ENCODE peak calls at places on chromosome X, in four cellular contexts. N is effector memory CD4-positive, alpha-beta T cell; J is lower lobe of right lung; Z is MM.1S. M is an unnamed sample. For H3K4me1 and H3K27me3, the result is how much of the 10 kb centered on the place peaks cover.

GRCh38 chrX:44536198-44536597 is 6.5 kb downstream of the FUNDC1 start:
- DNase-seq in Z (no peak), J (no peak), N (no peak), M (no peak)

GRCh38 chrX:135308345-135308855 is 880 bp upstream of the ETDC start:
- DNase-seq in N (no peak), J (no peak), Z (peak), M (no peak)

GRCh38 chrX:151975736-151976275 is 1.3 kb upstream of the GABRE start:
- DNase-seq in Z (no peak), N (no peak), J (no peak), M (no peak)

GRCh38 chrX:120228187-120228908 is 22.3 kb upstream of the ZBTB33 start:
- DNase-seq in J (no peak), Z (no peak), N (no peak), M (no peak)

GRCh38 chrX:17692709-17693346 is 44.5 kb upstream of the SCML1 start:
- DNase-seq in N (no peak), Z (no peak), J (no peak), M (peak)

GRCh38 chrX:28920141-28920540 is 332.9 kb downstream of the IL1RAPL1 start:
- DNase-seq in N (no peak), Z (no peak), J (no peak), M (no peak)

GRCh38 chrX:71546879-71547278 is 14.0 kb downstream of the OGT start:
- DNase-seq in N (no peak), Z (no peak), J (no peak), M (no peak)

GRCh38 chrX:148813422-148813821 is 313.0 kb downstream of the AFF2 start:
- DNase-seq in N (no peak), J (no peak), Z (no peak), M (no peak)

GRCh38 chrX:123108513-123109427 is 75.3 kb upstream of the GRIA3 start:
- DNase-seq in Z (no peak), J (no peak), N (no peak), M (no peak)

GRCh38 chrX:113644426-113644825 is 803.8 kb upstream of the AMOT start:
- DNase-seq in Z (no peak), N (no peak), J (no peak), M (no peak)

DNA sequence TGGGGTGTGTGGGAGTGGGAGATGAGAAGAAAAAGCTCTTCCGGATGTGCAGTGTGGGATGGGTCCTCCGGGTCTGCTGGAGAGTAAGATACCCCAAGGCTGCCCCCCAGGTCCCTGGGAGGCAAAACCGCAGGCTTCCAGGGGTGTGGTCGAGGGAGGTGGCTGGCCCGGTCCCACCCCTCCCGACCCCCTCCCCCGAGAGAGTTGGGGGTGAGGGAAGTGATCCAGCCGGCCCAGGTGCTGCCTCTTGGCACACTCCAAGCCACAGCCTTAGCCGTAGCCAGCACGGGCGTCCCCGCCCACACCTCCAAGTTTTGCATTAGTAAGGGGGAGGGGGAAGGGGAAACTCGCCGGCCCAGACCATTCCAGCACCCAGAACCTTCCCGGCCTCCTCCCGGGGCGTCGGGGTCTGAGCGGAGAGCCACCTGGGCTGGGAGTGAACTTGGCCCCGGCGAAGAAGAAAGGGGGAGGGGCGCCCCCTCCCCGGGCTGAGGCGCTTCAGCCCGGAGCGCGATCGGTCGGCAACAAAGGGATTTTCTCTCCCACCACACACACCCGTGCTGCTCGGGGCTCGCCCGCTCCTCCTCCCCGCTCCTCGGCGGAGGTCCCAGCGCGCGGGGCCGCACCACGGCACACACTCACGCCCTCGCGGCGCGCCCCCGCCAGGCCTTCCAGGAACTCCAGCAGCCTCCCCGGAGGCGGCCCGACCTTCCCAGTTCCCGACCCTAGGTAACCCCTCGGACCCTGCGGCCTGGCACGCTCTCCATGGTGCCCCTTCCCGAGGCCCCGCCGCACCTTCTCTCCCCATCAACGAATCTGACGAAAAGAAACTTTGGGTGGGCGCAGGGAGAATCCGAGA is 14.4 kb downstream of the BCOR start:
- DNase-seq in N (no peak), Z (no peak), J (peak), M (peak)
- H3K4me1 ChIP-seq in N (under half), Z (under half), J (under half), M (under half)

GRCh38 chrX:103831803-103832544 is at the start of gene RAB9B:
- DNase-seq in N (peak), J (peak), Z (peak), M (peak)
- H3K27me3 ChIP-seq in N (under half), J (under half), Z (under half), M (under half)

GRCh38 chrX:154020500-154021115 is 906 bp upstream of the IRAK1 start:
- DNase-seq in Z (no peak), N (no peak), J (no peak), M (no peak)

GRCh38 chrX:154019061-154019621 is 561 bp downstream of the IRAK1 start:
- DNase-seq in J (no peak), Z (no peak), N (no peak), M (no peak)

GRCh38 chrX:154017766-154018517 is 1.8 kb downstream of the IRAK1 start:
- DNase-seq in Z (no peak), N (no peak), J (no peak), M (no peak)

GRCh38 chrX:154019633-154020499 is at the start of gene IRAK1:
- DNase-seq in N (peak), J (peak), Z (peak), M (peak)

DNA sequence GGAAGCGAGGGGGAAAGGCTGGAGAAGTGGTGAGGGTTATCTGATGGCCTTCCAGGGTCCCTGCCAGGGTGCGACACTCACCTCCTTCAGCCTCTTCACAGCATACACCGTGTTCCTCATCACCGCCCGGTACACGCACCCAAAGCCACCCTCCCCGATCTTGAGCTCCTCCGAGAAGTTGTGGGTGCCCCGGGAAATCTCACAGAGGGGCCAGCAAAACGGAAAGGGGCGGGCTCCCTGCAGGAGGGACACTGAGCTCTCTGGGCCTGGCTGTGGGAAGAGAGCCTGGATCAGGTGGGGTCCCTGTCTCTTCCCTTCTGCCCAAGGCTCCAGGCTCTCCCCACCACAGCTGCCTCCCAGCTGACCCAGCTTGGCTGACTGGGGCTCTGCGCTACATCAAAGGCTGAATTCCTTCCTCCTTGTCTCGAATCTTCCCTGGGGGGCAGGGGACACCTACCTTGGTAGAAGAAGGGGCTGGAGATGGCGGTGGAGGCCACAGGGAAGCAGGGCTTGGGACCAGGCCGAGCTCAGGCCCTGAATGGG is 1.1 kb downstream of the IRAK1 start:
- DNase-seq in Z (no peak), J (no peak), N (no peak), M (no peak)
- H3K4me3 ChIP-seq in Z (peak), J (peak), N (peak), M (peak)

GRCh38 chrX:2511326-2511725 is 10.6 kb upstream of the DHRSX start:
- DNase-seq in J (no peak), N (no peak), Z (no peak), M (no peak)
- H3K4me1 ChIP-seq in J (under half), N (under half), Z (under half), M (under half)

GRCh38 chrX:132114607-132115006 is 13.2 kb downstream of the FRMD7 start:
- DNase-seq in J (no peak), Z (peak), N (no peak), M (no peak)
- H3K27me3 ChIP-seq in J (under half), Z (under half), N (under half), M (under half)

GRCh38 chrX:22634081-22634480 is 361.4 kb downstream of the CBLL2 start:
- DNase-seq in N (no peak), Z (no peak), J (no peak), M (no peak)
- H3K4me3 ChIP-seq in N (no peak), Z (no peak), J (no peak), M (no peak)

DNA sequence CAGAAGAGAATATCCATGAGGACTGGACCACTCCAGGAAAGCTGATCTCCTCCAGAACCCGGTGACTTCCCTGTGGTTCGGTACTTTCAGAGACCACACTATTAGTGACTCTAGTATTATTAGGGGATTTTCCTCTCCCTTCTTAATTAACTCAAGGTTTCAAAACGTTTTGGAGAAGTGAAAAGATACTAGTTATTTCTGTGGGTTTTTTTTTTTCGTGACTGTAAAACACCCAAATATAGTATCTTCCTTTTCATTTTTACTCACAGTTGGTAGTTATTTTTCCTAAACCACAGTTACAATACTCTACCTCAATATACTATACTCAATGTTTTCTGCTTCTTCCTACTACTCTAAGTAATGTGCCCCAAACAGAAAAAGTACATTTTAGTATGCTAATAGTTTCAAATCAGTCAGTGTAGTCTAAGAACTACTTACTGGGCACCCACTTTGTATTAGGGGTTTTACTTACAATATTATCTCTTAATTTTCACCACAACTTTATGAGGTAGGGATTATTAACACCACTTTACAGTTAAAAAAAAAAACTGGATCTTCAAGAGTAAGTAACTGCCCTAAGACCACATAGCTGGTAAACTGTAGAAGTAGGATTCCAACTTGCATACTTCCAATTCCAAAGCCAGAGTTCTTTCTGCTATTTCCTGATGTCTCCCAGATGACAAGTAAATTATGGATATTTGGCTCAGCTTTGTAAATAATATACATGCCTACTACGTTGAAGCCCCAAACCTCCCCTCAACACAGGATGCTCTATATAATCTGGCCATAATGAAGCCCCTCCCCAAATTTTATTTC is 45.0 kb downstream of the SLC9A7 start:
- DNase-seq in Z (peak), N (no peak), J (no peak), M (no peak)
- H3K4me1 ChIP-seq in Z (under half), N (under half), J (under half), M (under half)

DNA sequence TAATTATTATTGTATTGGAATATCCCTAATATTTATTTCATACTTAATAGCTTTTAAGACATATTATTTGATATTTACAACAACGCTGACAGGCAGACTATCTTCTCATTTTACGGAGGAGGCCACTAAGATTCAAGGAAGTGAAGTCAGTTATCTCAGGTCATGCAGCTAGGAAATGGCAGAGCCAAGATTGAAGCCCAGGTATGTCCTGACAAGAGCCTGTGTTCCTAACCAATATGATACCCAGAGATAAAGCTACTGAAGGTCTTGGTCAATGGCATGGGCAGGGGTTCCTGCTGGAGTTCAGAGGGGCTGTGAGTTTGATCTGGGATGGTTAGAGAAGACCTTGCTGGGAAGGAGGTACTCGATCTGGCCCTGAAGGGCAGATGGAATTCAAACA is 47.1 kb downstream of the ARHGEF6 start:
- DNase-seq in J (no peak), Z (no peak), N (no peak), M (no peak)
- H3K27me3 ChIP-seq in J (under half), Z (under half), N (under half), M (under half)

GRCh38 chrX:10155137-10155536 is 1.6 kb upstream of the CLCN4 start:
- DNase-seq in Z (no peak), N (no peak), J (no peak), M (no peak)

GRCh38 chrX:10156199-10157031 is at the start of gene CLCN4:
- DNase-seq in Z (no peak), N (no peak), J (peak), M (peak)

GRCh38 chrX:10158279-10158939 is 1.6 kb downstream of the CLCN4 start:
- DNase-seq in N (no peak), J (no peak), Z (no peak), M (peak)

GRCh38 chrX:10157545-10157944 is 770 bp downstream of the CLCN4 start:
- DNase-seq in Z (no peak), N (no peak), J (no peak), M (no peak)

DNA sequence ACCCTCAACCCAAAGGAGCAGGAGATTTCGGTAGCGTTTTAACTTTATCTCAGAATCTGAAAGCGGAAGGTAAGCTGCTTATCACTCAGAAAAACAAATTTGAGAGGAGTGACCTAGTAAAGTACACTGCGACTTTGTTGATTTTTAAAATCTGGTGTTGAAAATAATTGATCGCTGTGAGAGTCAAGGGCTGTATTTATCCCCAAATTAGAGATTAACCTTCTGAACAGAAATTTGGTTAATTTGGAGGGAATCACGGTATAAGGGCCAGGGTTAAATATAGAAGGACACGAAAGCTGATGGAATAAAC is 212 bp downstream of the CLCN4 start:
- DNase-seq in J (no peak), N (no peak), Z (no peak), M (no peak)
- H3K4me3 ChIP-seq in J (peak), N (no peak), Z (peak), M (peak)

DNA sequence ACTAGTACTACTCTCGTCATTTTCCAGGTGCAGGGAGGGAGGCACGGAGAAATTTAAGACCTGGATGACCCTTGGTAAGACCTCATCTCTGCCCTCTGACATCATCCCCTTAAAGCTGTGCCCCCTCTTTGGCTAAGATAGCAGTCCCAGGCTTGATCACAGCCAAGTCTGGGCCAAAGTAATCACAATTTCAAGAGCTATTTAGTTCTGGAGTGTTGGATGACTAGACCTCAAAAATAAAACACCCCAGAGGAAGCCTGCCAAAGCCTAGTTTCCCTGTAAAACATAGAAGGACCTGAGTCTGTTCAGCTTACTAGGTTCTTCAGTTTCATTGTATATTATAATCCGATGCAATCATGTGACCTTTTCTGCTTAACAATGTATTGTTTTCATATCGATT is 144.6 kb upstream of the ARHGEF9 start:
- DNase-seq in N (no peak), Z (no peak), J (no peak), M (no peak)
- H3K4me1 ChIP-seq in N (under half), Z (under half), J (under half), M (under half)

M was measured in heart right ventricle.